ENCODE peak calls at places on chromosomes 6 and 20, in eight cellular contexts. H is HCEC 1CT; Z is neural progenitor cell; T is astrocyte of the hippocampus; C is activated CD4-positive, CD25-positive, alpha-beta regulatory T cell; S is WERI-Rb-1; I is naive thymus-derived CD4-positive, alpha-beta T cell; F is astrocyte of the spinal cord. V is an unnamed sample.

GRCh38 chr6:110626442-110626841 is 150.0 kb upstream of the SLC22A16 start:
- DNase-seq in H (no peak), Z (no peak), T (peak), C (no peak), S (no peak), I (no peak), F (no peak), V (no peak)

GRCh38 chr20:59625214-59625922 is 21.0 kb downstream of the PHACTR3 start:
- DNase-seq in H (no peak), Z (no peak), T (no peak), C (no peak), S (no peak), I (no peak), F (no peak), V (no peak)

GRCh38 chr20:31851240-31851955 is 6.0 kb upstream of the FOXS1 start:
- DNase-seq in H (no peak), Z (no peak), T (no peak), C (no peak), S (no peak), I (no peak), F (no peak), V (no peak)

GRCh38 chr6:158662607-158663464 is 13.0 kb downstream of the SYTL3 start:
- DNase-seq in H (no peak), Z (no peak), T (peak), C (no peak), S (no peak), I (no peak), F (peak), V (peak)

GRCh38 chr6:33692078-33692759 is 19.3 kb downstream of the UQCC2 start:
- DNase-seq in H (no peak), Z (peak), T (peak), C (no peak), S (no peak), I (no peak), F (peak), V (no peak)

GRCh38 chr20:60598528-60598927 is 640.3 kb downstream of the CDH26 start:
- DNase-seq in H (no peak), Z (no peak), T (no peak), C (no peak), S (no peak), I (no peak), F (no peak), V (no peak)

GRCh38 chr6:169933251-169933821 is 181.9 kb downstream of the ERMARD start:
- DNase-seq in H (no peak), Z (no peak), T (no peak), C (no peak), S (no peak), I (no peak), F (no peak), V (no peak)

GRCh38 chr6:42259841-42260395 is 42.3 kb upstream of the MRPS10 start:
- DNase-seq in H (no peak), Z (no peak), T (no peak), C (no peak), S (no peak), I (no peak), F (no peak), V (no peak)

GRCh38 chr6:106739387-106739786 is 110.0 kb downstream of the QRSL1 start:
- DNase-seq in H (no peak), Z (no peak), T (peak), C (no peak), S (no peak), I (no peak), F (peak), V (no peak)

GRCh38 chr6:43247115-43247999 is 4.1 kb downstream of the TTBK1 start:
- DNase-seq in H (peak), Z (peak), T (peak), C (peak), S (peak), I (peak), F (peak), V (peak)

GRCh38 chr6:167855825-167856425 is 29.2 kb downstream of the AFDN start:
- DNase-seq in H (peak), Z (no peak), T (peak), C (no peak), S (no peak), I (no peak), F (peak), V (no peak)

GRCh38 chr20:34872604-34873224 is at the start of gene GGT7:
- DNase-seq in H (peak), Z (peak), T (peak), C (peak), S (peak), I (peak), F (peak), V (peak)

GRCh38 chr20:54207743-54208491 is at the start of gene PFDN4:
- DNase-seq in H (peak), Z (peak), T (peak), C (peak), S (peak), I (peak), F (peak), V (peak)

GRCh38 chr20:19815553-19815991 is 57.5 kb downstream of the RIN2 start:
- DNase-seq in H (peak), Z (no peak), T (peak), C (no peak), S (no peak), I (no peak), F (peak), V (no peak)

GRCh38 chr6:20367716-20368485 is 33.8 kb upstream of the E2F3 start:
- DNase-seq in H (peak), Z (no peak), T (no peak), C (no peak), S (no peak), I (peak), F (no peak), V (no peak)

GRCh38 chr6:21740719-21741118 is 147.2 kb downstream of the SOX4 start:
- DNase-seq in H (no peak), Z (peak), T (peak), C (no peak), S (no peak), I (no peak), F (peak), V (no peak)

V was measured in Kasumi-1.